ENCODE peak calls at places on chromosomes 5 and 9, in five cellular contexts. J is heart right ventricle, V is BJ, N is tibial nerve, P is lower leg skin. D is an unnamed sample.

GRCh38 chr5:12237837-12238575 is 333.8 kb upstream of the CTNND2 start:
- DNase-seq in J (no peak), V (no peak), N (no peak), P (no peak), D (no peak)

GRCh38 chr5:60649288-60649917 is 50.6 kb downstream of the DEPDC1B start:
- DNase-seq in J (no peak), V (no peak), N (no peak), P (no peak), D (no peak)

GRCh38 chr9:18994263-18994916 is 38.6 kb downstream of the SAXO1 start:
- DNase-seq in J (no peak), V (no peak), N (no peak), P (no peak), D (no peak)

GRCh38 chr9:72442212-72442607 is 77.2 kb upstream of the ZFAND5 start:
- DNase-seq in J (no peak), V (peak; percentile 68), N (no peak), P (no peak), D (peak; percentile 76)

GRCh38 chr9:20353931-20354652 is 268.2 kb downstream of the MLLT3 start:
- DNase-seq in J (no peak), V (no peak), N (no peak), P (no peak), D (no peak)

GRCh38 chr9:37902804-37903580 is 935 bp downstream of the SLC25A51 start:
- DNase-seq in J (no peak), V (no peak), N (no peak), P (peak; percentile 43), D (no peak)

GRCh38 chr5:134245101-134245604 is 19.3 kb upstream of the PPP2CA start:
- DNase-seq in J (no peak), V (no peak), N (no peak), P (no peak), D (no peak)

GRCh38 chr5:173056783-173057061 is 570 bp downstream of the CREBRF start:
- DNase-seq in J (no peak), V (no peak), N (no peak), P (no peak), D (no peak)

GRCh38 chr9:108443741-108444140 is 412.0 kb downstream of the ACTL7B start:
- DNase-seq in J (no peak), V (peak; percentile 41), N (no peak), P (no peak), D (peak; percentile 19)

GRCh38 chr9:133488686-133489252 is 9.9 kb upstream of the SLC2A6 start:
- DNase-seq in J (no peak), V (no peak), N (no peak), P (no peak), D (no peak)

GRCh38 chr5:90813392-90813791 is 254.8 kb downstream of the ADGRV1 start:
- DNase-seq in J (no peak), V (no peak), N (no peak), P (no peak), D (no peak)

GRCh38 chr5:36630201-36630968 is 24.0 kb downstream of the SLC1A3 start:
- DNase-seq in J (no peak), V (no peak), N (no peak), P (no peak), D (no peak)

GRCh38 chr5:104652271-104652861 is 1089.8 kb upstream of the NUDT12 start:
- DNase-seq in J (no peak), V (no peak), N (no peak), P (no peak), D (no peak)

GRCh38 chr9:138022756-138023393 is 145.3 kb downstream of the CACNA1B start:
- DNase-seq in J (no peak), V (no peak), N (no peak), P (peak; percentile 75), D (no peak)

GRCh38 chr9:127904518-127904887 is 5.1 kb upstream of the ST6GALNAC6 start:
- DNase-seq in J (no peak), V (no peak), N (no peak), P (no peak), D (no peak)

GRCh38 chr9:135074354-135075233 is 12.9 kb upstream of the OLFM1 start:
- DNase-seq in J (no peak), V (no peak), N (no peak), P (peak; percentile 60), D (no peak)

GRCh38 chr5:64947801-64948200 is 179.1 kb downstream of the CWC27 start:
- DNase-seq in J (no peak), V (no peak), N (no peak), P (no peak), D (no peak)

GRCh38 chr5:142703153-142703552 is 17.3 kb upstream of the FGF1 start:
- DNase-seq in J (no peak), V (no peak), N (no peak), P (no peak), D (no peak)

GRCh38 chr9:94627287-94627686 is 12.0 kb downstream of the FBP1 start:
- DNase-seq in J (no peak), V (no peak), N (no peak), P (no peak), D (no peak)

GRCh38 chr9:136840877-136841645 is 1.2 kb upstream of the AJM1 start:
- DNase-seq in J (no peak), V (no peak), N (no peak), P (no peak), D (no peak)

GRCh38 chr9:115923903-115924668 is 229.5 kb upstream of the PAPPA start:
- DNase-seq in J (peak; percentile 42), V (peak; percentile 82), N (no peak), P (no peak), D (no peak)

GRCh38 chr5:96692436-96692835 is 30.3 kb downstream of the CAST start:
- DNase-seq in J (no peak), V (peak; percentile 23), N (no peak), P (no peak), D (no peak)

GRCh38 chr9:16119861-16120641 is 567.2 kb downstream of the CCDC171 start:
- DNase-seq in J (no peak), V (no peak), N (no peak), P (no peak), D (peak; percentile 76)

GRCh38 chr5:53339962-53340540 is 140.4 kb upstream of the FST start:
- DNase-seq in J (no peak), V (no peak), N (no peak), P (no peak), D (no peak)

GRCh38 chr5:133253076-133253475 is 201.3 kb downstream of the HSPA4 start:
- DNase-seq in J (no peak), V (no peak), N (no peak), P (no peak), D (no peak)

GRCh38 chr5:136457390-136458094 is 92.2 kb upstream of the TRPC7 start:
- DNase-seq in J (no peak), V (no peak), N (no peak), P (no peak), D (no peak)

GRCh38 chr9:120934271-120934670 is 7.7 kb upstream of the TRAF1 start:
- DNase-seq in J (no peak), V (no peak), N (no peak), P (no peak), D (no peak)

GRCh38 chr5:174567506-174568141 is 156.8 kb upstream of the MSX2 start:
- DNase-seq in J (no peak), V (no peak), N (no peak), P (peak; percentile 6), D (no peak)

GRCh38 chr9:117929873-117930272 is 225.7 kb downstream of the TLR4 start:
- DNase-seq in J (peak; percentile 3), V (no peak), N (no peak), P (no peak), D (no peak)

GRCh38 chr5:176737746-176738699 is 72.3 kb upstream of the UNC5A start:
- DNase-seq in J (no peak), V (no peak), N (no peak), P (peak; percentile 76), D (no peak)

GRCh38 chr5:88878976-88879375 is 4.0 kb downstream of the MEF2C start:
- DNase-seq in J (no peak), V (no peak), N (no peak), P (no peak), D (no peak)
- TF ChIP-seq CTCF in J (no peak), V (peak; percentile 20), N (no peak), P (no peak), D (no peak)

GRCh38 chr5:57495688-57496087 is 13.1 kb upstream of the ACTBL2 start:
- DNase-seq in J (no peak), V (no peak), N (no peak), P (no peak), D (no peak)

GRCh38 chr5:57497733-57498132 is 15.1 kb upstream of the ACTBL2 start:
- DNase-seq in J (no peak), V (no peak), N (no peak), P (no peak), D (no peak)

GRCh38 chr5:57501414-57502321 is 19.1 kb upstream of the ACTBL2 start:
- DNase-seq in J (peak; percentile 46), V (no peak), N (no peak), P (no peak), D (no peak)

GRCh38 chr5:57503433-57503832 is 20.8 kb upstream of the ACTBL2 start:
- DNase-seq in J (no peak), V (no peak), N (no peak), P (no peak), D (no peak)

GRCh38 chr5:57499262-57500050 is 16.8 kb upstream of the ACTBL2 start:
- DNase-seq in J (peak; percentile 31), V (no peak), N (no peak), P (no peak), D (no peak)
- H3K4me3 ChIP-seq in J (no peak overlapping the region), V (no peak overlapping the region), N (no peak overlapping the region), P (no peak overlapping the region), D (no peak overlapping the region)

DNA sequence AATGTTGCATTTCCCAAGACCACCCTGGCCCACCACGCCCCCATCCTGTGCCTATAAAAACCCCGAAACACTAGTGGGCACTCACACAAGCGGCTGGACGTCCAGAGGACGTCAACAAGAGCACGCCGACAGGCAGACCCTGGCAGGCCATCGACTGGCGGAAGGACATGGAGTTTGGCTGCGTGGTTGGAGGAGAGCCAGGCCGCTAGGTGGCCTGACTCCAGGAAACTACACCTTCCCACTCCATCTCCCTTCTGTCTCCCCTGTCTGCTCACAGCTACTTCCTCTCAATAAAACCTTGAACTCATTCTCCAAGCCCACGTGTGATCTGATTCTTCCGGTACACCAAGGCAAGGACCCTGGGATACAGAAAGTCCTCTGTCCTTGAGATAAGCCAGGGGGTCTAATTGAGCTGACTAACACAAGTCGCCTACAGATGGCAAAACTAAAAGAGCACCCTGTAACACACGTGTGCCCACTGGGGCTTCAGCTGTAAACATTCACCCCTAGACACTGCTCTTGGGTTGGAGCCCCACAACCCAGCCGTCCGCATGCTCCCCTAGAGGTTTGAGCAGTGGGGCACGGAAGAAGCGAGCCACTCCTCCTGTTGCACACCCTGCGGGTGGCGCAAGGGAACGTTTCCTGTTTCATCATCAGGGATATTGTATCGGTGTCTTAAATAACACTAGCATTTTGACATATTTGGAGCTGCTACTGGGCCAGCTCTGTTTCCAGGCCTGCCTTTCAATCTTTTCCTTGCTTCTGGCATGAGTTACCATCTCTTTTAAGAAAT is 54.5 kb upstream of the TAF11L2 start:
- DNase-seq in J (no peak), V (no peak), N (no peak), P (no peak), D (no peak)
- TF ChIP-seq CTCF in J (no peak), V (no peak), N (no peak), P (no peak), D (no peak)

DNA sequence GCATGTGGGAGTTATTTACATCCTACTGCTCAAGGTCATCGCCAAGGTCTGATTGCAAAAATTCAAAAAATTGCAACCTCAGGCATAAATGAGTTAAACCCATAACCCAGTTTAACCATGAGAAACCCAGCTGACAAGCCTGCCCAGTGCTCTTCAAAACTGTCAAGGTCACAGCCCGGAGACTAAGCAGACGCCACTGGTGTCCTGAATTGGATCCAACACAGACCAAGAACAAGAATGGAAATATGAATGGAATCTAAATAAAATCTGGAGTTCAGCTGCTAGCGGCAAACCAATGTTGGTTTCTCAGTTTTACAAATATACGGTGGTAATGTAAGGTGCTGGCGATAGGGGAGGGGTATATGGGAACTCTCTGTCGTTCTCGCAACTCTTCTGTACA is 201.5 kb upstream of the MVB12B start:
- DNase-seq in J (no peak), V (no peak), N (no peak), P (no peak), D (no peak)
- H3K4me3 ChIP-seq in J (no peak overlapping the region), V (no peak overlapping the region), N (no peak overlapping the region), P (no peak overlapping the region), D (no peak overlapping the region)

D was measured in AG04449.